ENCODE peak calls at places on chromosomes 12 and 14, in six cellular contexts. One of them, this sample, is unnamed.

GRCh38 chr12:132354982-132355680 is 25.7 kb upstream of the GALNT9 start:
- DNase-seq in activated CD4-positive, alpha-beta T cell treated with anti-CD3 and anti-CD28 coated beads for 1 hour: no peak
- DNase-seq in HEK293T: no peak
- DNase-seq in EL: no peak
- DNase-seq in T-helper 2 cell: no peak
- DNase-seq in NCI-H2081: no peak
- DNase-seq in this sample: no peak

GRCh38 chr12:30599631-30600030 is 96.0 kb downstream of the IPO8 start:
- DNase-seq in activated CD4-positive, alpha-beta T cell treated with anti-CD3 and anti-CD28 coated beads for 1 hour: no peak
- DNase-seq in HEK293T: no peak
- DNase-seq in EL: no peak
- DNase-seq in T-helper 2 cell: no peak
- DNase-seq in NCI-H2081: peak; percentile 58
- DNase-seq in this sample: no peak

GRCh38 chr12:31682136-31682962 is 22.9 kb downstream of the ETFBKMT start:
- DNase-seq in activated CD4-positive, alpha-beta T cell treated with anti-CD3 and anti-CD28 coated beads for 1 hour: peak; percentile 38
- DNase-seq in HEK293T: peak; percentile 67
- DNase-seq in EL: peak; percentile 79
- DNase-seq in T-helper 2 cell: peak; percentile 12
- DNase-seq in NCI-H2081: peak; percentile 88
- DNase-seq in this sample: peak; percentile 47

GRCh38 chr12:112131686-112132085 is 6.3 kb downstream of the TRAFD1 start:
- DNase-seq in activated CD4-positive, alpha-beta T cell treated with anti-CD3 and anti-CD28 coated beads for 1 hour: no peak
- DNase-seq in HEK293T: no peak
- DNase-seq in EL: no peak
- DNase-seq in T-helper 2 cell: no peak
- DNase-seq in NCI-H2081: no peak
- DNase-seq in this sample: no peak

GRCh38 chr14:95163132-95163531 is 5.8 kb upstream of the DICER1 start:
- DNase-seq in activated CD4-positive, alpha-beta T cell treated with anti-CD3 and anti-CD28 coated beads for 1 hour: no peak
- DNase-seq in HEK293T: no peak
- DNase-seq in EL: no peak
- DNase-seq in T-helper 2 cell: no peak
- DNase-seq in NCI-H2081: no peak
- DNase-seq in this sample: no peak

GRCh38 chr12:42730286-42730685 is 140.7 kb upstream of the PRICKLE1 start:
- DNase-seq in activated CD4-positive, alpha-beta T cell treated with anti-CD3 and anti-CD28 coated beads for 1 hour: no peak
- DNase-seq in HEK293T: no peak
- DNase-seq in EL: peak; percentile 52
- DNase-seq in T-helper 2 cell: no peak
- DNase-seq in NCI-H2081: no peak
- DNase-seq in this sample: no peak

GRCh38 chr12:24840046-24840800 is 108.7 kb downstream of the BCAT1 start:
- DNase-seq in activated CD4-positive, alpha-beta T cell treated with anti-CD3 and anti-CD28 coated beads for 1 hour: no peak
- DNase-seq in HEK293T: no peak
- DNase-seq in EL: no peak
- DNase-seq in T-helper 2 cell: no peak
- DNase-seq in NCI-H2081: no peak
- DNase-seq in this sample: no peak

GRCh38 chr12:6276247-6276887 is 34.1 kb upstream of the PLEKHG6 start:
- DNase-seq in activated CD4-positive, alpha-beta T cell treated with anti-CD3 and anti-CD28 coated beads for 1 hour: no peak
- DNase-seq in HEK293T: no peak
- DNase-seq in EL: no peak
- DNase-seq in T-helper 2 cell: no peak
- DNase-seq in NCI-H2081: no peak
- DNase-seq in this sample: no peak

GRCh38 chr12:54432815-54433164 is 13.7 kb upstream of the ITGA5 start:
- DNase-seq in activated CD4-positive, alpha-beta T cell treated with anti-CD3 and anti-CD28 coated beads for 1 hour: no peak
- DNase-seq in HEK293T: no peak
- DNase-seq in EL: no peak
- DNase-seq in T-helper 2 cell: no peak
- DNase-seq in NCI-H2081: no peak
- DNase-seq in this sample: no peak

GRCh38 chr14:81275305-81275950 is 54.7 kb upstream of the GTF2A1 start:
- DNase-seq in activated CD4-positive, alpha-beta T cell treated with anti-CD3 and anti-CD28 coated beads for 1 hour: no peak
- DNase-seq in HEK293T: no peak
- DNase-seq in EL: no peak
- DNase-seq in T-helper 2 cell: no peak
- DNase-seq in NCI-H2081: no peak
- DNase-seq in this sample: no peak

This sample was measured in T follicular helper cell.